ENCODE peak calls at places on chromosomes 12 and 14, in six cellular contexts. One of them, this sample, is unnamed.
A peak's percentile ranks its signal among the peaks of the same experiment; 100 is the strongest.

GRCh38 chr12:6211421-6211869 is 11.2 kb downstream of the CD9 start:
- DNase-seq in NCI-H460: no peak
- DNase-seq in GM23248: peak; percentile 89
- DNase-seq in NCI-H774: no peak
- DNase-seq in iPS-NIHi11: no peak
- DNase-seq in hippocampal formation: no peak
- DNase-seq in this sample: peak; percentile 90

GRCh38 chr12:100187068-100187467 is 13.5 kb upstream of the ACTR6 start:
- DNase-seq in NCI-H460: no peak
- DNase-seq in iPS-NIHi11: no peak
- DNase-seq in hippocampal formation: no peak
- DNase-seq in NCI-H774: no peak
- DNase-seq in GM23248: no peak
- DNase-seq in this sample: no peak

GRCh38 chr12:100141998-100142850 is 450 bp downstream of the BLTP3B start:
- DNase-seq in NCI-H774: peak; percentile 18
- DNase-seq in hippocampal formation: peak; percentile 36
- DNase-seq in NCI-H460: peak; percentile 8
- DNase-seq in GM23248: peak; percentile 70
- DNase-seq in iPS-NIHi11: peak; percentile 50
- DNase-seq in this sample: no peak

GRCh38 chr12:127293507-127294310 is 973.3 kb upstream of the TMEM132C start:
- DNase-seq in NCI-H774: peak; percentile 47
- DNase-seq in iPS-NIHi11: peak; percentile 11
- DNase-seq in hippocampal formation: peak; percentile 8
- DNase-seq in GM23248: peak; percentile 89
- DNase-seq in NCI-H460: peak; percentile 3
- DNase-seq in this sample: peak; percentile 78

GRCh38 chr12:25830456-25830855 is 128.0 kb upstream of the RASSF8 start:
- DNase-seq in iPS-NIHi11: no peak
- DNase-seq in NCI-H774: no peak
- DNase-seq in NCI-H460: peak; percentile 95
- DNase-seq in GM23248: peak; percentile 95
- DNase-seq in hippocampal formation: no peak
- DNase-seq in this sample: peak; percentile 93

GRCh38 chr12:47367912-47368537 is 288.3 kb upstream of the AMIGO2 start:
- DNase-seq in NCI-H774: no peak
- DNase-seq in NCI-H460: no peak
- DNase-seq in hippocampal formation: no peak
- DNase-seq in iPS-NIHi11: no peak
- DNase-seq in GM23248: no peak
- DNase-seq in this sample: no peak

GRCh38 chr12:77406131-77406905 is 340.9 kb upstream of the E2F7 start:
- DNase-seq in GM23248: no peak
- DNase-seq in iPS-NIHi11: no peak
- DNase-seq in NCI-H460: no peak
- DNase-seq in NCI-H774: no peak
- DNase-seq in hippocampal formation: no peak
- DNase-seq in this sample: no peak

GRCh38 chr14:94593749-94594431 is 12.7 kb downstream of the SERPINA5 start:
- DNase-seq in hippocampal formation: no peak
- DNase-seq in GM23248: no peak
- DNase-seq in iPS-NIHi11: no peak
- DNase-seq in NCI-H774: no peak
- DNase-seq in NCI-H460: no peak
- DNase-seq in this sample: no peak

GRCh38 chr12:69007166-69007857 is 74.3 kb upstream of the CPM start:
- DNase-seq in NCI-H460: peak; percentile 12
- DNase-seq in iPS-NIHi11: peak; percentile 44
- DNase-seq in GM23248: peak; percentile 85
- DNase-seq in NCI-H774: peak; percentile 56
- DNase-seq in hippocampal formation: no peak
- DNase-seq in this sample: peak; percentile 77

GRCh38 chr12:12278899-12279298 is 12.1 kb upstream of the LRP6 start:
- DNase-seq in NCI-H460: no peak
- DNase-seq in iPS-NIHi11: no peak
- DNase-seq in hippocampal formation: no peak
- DNase-seq in NCI-H774: no peak
- DNase-seq in GM23248: peak; percentile 83
- DNase-seq in this sample: peak; percentile 41

GRCh38 chr12:42299392-42300308 is 26.2 kb downstream of the ZCRB1 start:
- DNase-seq in iPS-NIHi11: no peak
- DNase-seq in NCI-H460: no peak
- DNase-seq in GM23248: peak; percentile 57
- DNase-seq in NCI-H774: no peak
- DNase-seq in hippocampal formation: no peak
- DNase-seq in this sample: peak; percentile 34

GRCh38 chr12:131087302-131087818 is 133.7 kb downstream of the ADGRD1 start:
- DNase-seq in NCI-H774: no peak
- DNase-seq in NCI-H460: no peak
- DNase-seq in iPS-NIHi11: no peak
- DNase-seq in GM23248: no peak
- DNase-seq in hippocampal formation: no peak
- DNase-seq in this sample: no peak

GRCh38 chr14:100609941-100610391 is 22.7 kb upstream of the BEGAIN start:
- DNase-seq in GM23248: no peak
- DNase-seq in NCI-H774: no peak
- DNase-seq in NCI-H460: no peak
- DNase-seq in iPS-NIHi11: no peak
- DNase-seq in hippocampal formation: no peak
- DNase-seq in this sample: no peak

GRCh38 chr14:69685217-69685616 is 73.8 kb downstream of the SUSD6 start:
- DNase-seq in iPS-NIHi11: no peak
- DNase-seq in NCI-H460: no peak
- DNase-seq in GM23248: peak; percentile 43
- DNase-seq in hippocampal formation: no peak
- DNase-seq in NCI-H774: no peak
- DNase-seq in this sample: no peak

GRCh38 chr12:19847294-19848059 is 408.2 kb downstream of the AEBP2 start:
- DNase-seq in GM23248: peak; percentile 19
- DNase-seq in NCI-H774: no peak
- DNase-seq in hippocampal formation: no peak
- DNase-seq in NCI-H460: no peak
- DNase-seq in iPS-NIHi11: no peak
- DNase-seq in this sample: peak; percentile 41

GRCh38 chr14:21997300-21997699 is 323.7 kb upstream of the OR4E1 start:
- DNase-seq in NCI-H460: peak; percentile 30
- DNase-seq in NCI-H774: no peak
- DNase-seq in GM23248: peak; percentile 28
- DNase-seq in hippocampal formation: no peak
- DNase-seq in iPS-NIHi11: peak; percentile 56
- DNase-seq in this sample: no peak

GRCh38 chr14:91245029-91245428 is 525 bp upstream of the GPR68 start:
- DNase-seq in NCI-H460: no peak
- DNase-seq in iPS-NIHi11: no peak
- DNase-seq in hippocampal formation: no peak
- DNase-seq in GM23248: no peak
- DNase-seq in NCI-H774: no peak
- DNase-seq in this sample: no peak

GRCh38 chr12:55996201-55996714 is 818 bp upstream of the SUOX start:
- DNase-seq in NCI-H774: peak; percentile 63
- DNase-seq in iPS-NIHi11: peak; percentile 59
- DNase-seq in GM23248: peak; percentile 70
- DNase-seq in NCI-H460: peak; percentile 68
- DNase-seq in hippocampal formation: peak; percentile 71
- DNase-seq in this sample: peak; percentile 70

GRCh38 chr12:116880817-116881324 is 370 bp downstream of the HRK start:
- DNase-seq in NCI-H460: peak; percentile 32
- DNase-seq in hippocampal formation: no peak
- DNase-seq in NCI-H774: peak; percentile 44
- DNase-seq in iPS-NIHi11: no peak
- DNase-seq in GM23248: peak; percentile 67
- DNase-seq in this sample: peak; percentile 44

GRCh38 chr12:31245822-31246469 is 80.0 kb downstream of the SINHCAF start:
- DNase-seq in NCI-H774: no peak
- DNase-seq in iPS-NIHi11: peak; percentile 38
- DNase-seq in NCI-H460: no peak
- DNase-seq in GM23248: no peak
- DNase-seq in hippocampal formation: no peak
- DNase-seq in this sample: no peak

GRCh38 chr12:132356686-132357622 is 27.6 kb upstream of the GALNT9 start:
- DNase-seq in NCI-H460: peak; percentile 5
- DNase-seq in NCI-H774: no peak
- DNase-seq in hippocampal formation: peak; percentile 54
- DNase-seq in iPS-NIHi11: peak; percentile 80
- DNase-seq in GM23248: peak; percentile 87
- DNase-seq in this sample: peak; percentile 54

GRCh38 chr14:70822706-70823185 is 13.4 kb upstream of the MAP3K9 start:
- DNase-seq in hippocampal formation: no peak
- DNase-seq in NCI-H460: no peak
- DNase-seq in GM23248: peak; percentile 62
- DNase-seq in iPS-NIHi11: peak; percentile 84
- DNase-seq in NCI-H774: no peak
- DNase-seq in this sample: no peak

GRCh38 chr12:10634427-10634826 is 21.0 kb upstream of the MAGOHB start:
- DNase-seq in GM23248: peak; percentile 80
- DNase-seq in hippocampal formation: no peak
- DNase-seq in iPS-NIHi11: no peak
- DNase-seq in NCI-H774: no peak
- DNase-seq in NCI-H460: no peak
- DNase-seq in this sample: peak; percentile 97

GRCh38 chr12:53074290-53074998 is 4.7 kb downstream of the SPRYD3 start:
- DNase-seq in GM23248: no peak
- DNase-seq in iPS-NIHi11: no peak
- DNase-seq in NCI-H774: no peak
- DNase-seq in hippocampal formation: no peak
- DNase-seq in NCI-H460: no peak
- DNase-seq in this sample: no peak

GRCh38 chr12:103928736-103929050 is 1.5 kb upstream of the HSP90B1 start:
- DNase-seq in hippocampal formation: no peak
- DNase-seq in iPS-NIHi11: no peak
- DNase-seq in NCI-H460: no peak
- DNase-seq in GM23248: no peak
- DNase-seq in NCI-H774: no peak
- DNase-seq in this sample: no peak

GRCh38 chr14:70955543-70956480 is 48.6 kb downstream of the PCNX1 start:
- DNase-seq in iPS-NIHi11: no peak
- DNase-seq in NCI-H774: no peak
- DNase-seq in hippocampal formation: peak; percentile 3
- DNase-seq in GM23248: peak; percentile 64
- DNase-seq in NCI-H460: peak; percentile 23
- DNase-seq in this sample: peak; percentile 53

GRCh38 chr12:113222730-113223531 is 1.7 kb downstream of the TPCN1 start:
- DNase-seq in iPS-NIHi11: no peak
- DNase-seq in NCI-H460: peak; percentile 64
- DNase-seq in GM23248: peak; percentile 84
- DNase-seq in hippocampal formation: peak; percentile 77
- DNase-seq in NCI-H774: peak; percentile 62
- DNase-seq in this sample: peak; percentile 93

GRCh38 chr14:26849514-26849913 is 251.7 kb upstream of the NOVA1 start:
- DNase-seq in iPS-NIHi11: no peak
- DNase-seq in GM23248: no peak
- DNase-seq in NCI-H460: no peak
- DNase-seq in hippocampal formation: no peak
- DNase-seq in NCI-H774: no peak
- DNase-seq in this sample: no peak

GRCh38 chr12:107079172-107080011 is 14.0 kb downstream of the CRY1 start:
- DNase-seq in GM23248: peak; percentile 57
- DNase-seq in hippocampal formation: no peak
- DNase-seq in iPS-NIHi11: no peak
- DNase-seq in NCI-H460: peak; percentile 22
- DNase-seq in NCI-H774: no peak
- DNase-seq in this sample: peak; percentile 52

GRCh38 chr12:121520586-121521086 is 60.2 kb downstream of the KDM2B start:
- DNase-seq in NCI-H460: no peak
- DNase-seq in hippocampal formation: no peak
- DNase-seq in GM23248: no peak
- DNase-seq in iPS-NIHi11: no peak
- DNase-seq in NCI-H774: no peak
- DNase-seq in this sample: no peak

GRCh38 chr12:98373982-98374381 is 141.4 kb upstream of the TMPO start:
- DNase-seq in iPS-NIHi11: no peak
- DNase-seq in NCI-H774: no peak
- DNase-seq in NCI-H460: no peak
- DNase-seq in hippocampal formation: no peak
- DNase-seq in GM23248: peak; percentile 39
- DNase-seq in this sample: peak; percentile 26

GRCh38 chr14:95008445-95009217 is 148.7 kb downstream of the DICER1 start:
- DNase-seq in GM23248: no peak
- DNase-seq in NCI-H774: no peak
- DNase-seq in iPS-NIHi11: no peak
- DNase-seq in NCI-H460: no peak
- DNase-seq in hippocampal formation: no peak
- DNase-seq in this sample: no peak

GRCh38 chr14:77509366-77509765 is 10.8 kb upstream of the ISM2 start:
- DNase-seq in iPS-NIHi11: no peak
- DNase-seq in GM23248: no peak
- DNase-seq in NCI-H774: no peak
- DNase-seq in hippocampal formation: no peak
- DNase-seq in NCI-H460: no peak
- DNase-seq in this sample: no peak

GRCh38 chr12:19373569-19373968 is 65.7 kb upstream of the AEBP2 start:
- DNase-seq in NCI-H460: no peak
- DNase-seq in NCI-H774: no peak
- DNase-seq in iPS-NIHi11: no peak
- DNase-seq in GM23248: no peak
- DNase-seq in hippocampal formation: no peak
- DNase-seq in this sample: peak; percentile 4

GRCh38 chr14:71121711-71122110 is 214.5 kb downstream of the PCNX1 start:
- DNase-seq in NCI-H460: no peak
- DNase-seq in iPS-NIHi11: no peak
- DNase-seq in hippocampal formation: no peak
- DNase-seq in NCI-H774: no peak
- DNase-seq in GM23248: no peak
- DNase-seq in this sample: no peak

GRCh38 chr12:1880876-1881275 is 37.6 kb downstream of the CACNA2D4 start:
- DNase-seq in hippocampal formation: no peak
- DNase-seq in GM23248: no peak
- DNase-seq in NCI-H774: no peak
- DNase-seq in NCI-H460: no peak
- DNase-seq in iPS-NIHi11: peak; percentile 1
- DNase-seq in this sample: no peak

GRCh38 chr12:131005161-131006035 is 51.7 kb downstream of the ADGRD1 start:
- DNase-seq in NCI-H460: no peak
- DNase-seq in iPS-NIHi11: no peak
- DNase-seq in hippocampal formation: no peak
- DNase-seq in GM23248: no peak
- DNase-seq in NCI-H774: no peak
- DNase-seq in this sample: no peak